ENCODE peak calls at places on chromosomes 13 and 19, in seven cellular contexts. I is stimulated activated naive CD8-positive, alpha-beta T cell treated with anti-CD3 and anti-CD28 coated beads, Interleukin-15, Interleukin-2, amounts not matched to agents 100 U/mL and 50 U/mL, for 24 hours; Q is transverse colon; O is NCI-H748 treated with DMSO at 0.1 percent for 48 hours; A is trophoblast cell; E is activated CD8-positive, alpha-beta memory T cell treated with anti-CD3 and anti-CD28 coated beads for 24 hours; U is RPMI7951. H is an unnamed sample.

GRCh38 chr19:51702103-51702753 is 9.1 kb downstream of the SPACA6 start:
- DNase-seq in O (no peak), I (peak), Q (peak), E (peak), U (peak), A (peak), H (no peak)

GRCh38 chr13:44715287-44716224 is 139.4 kb upstream of the TSC22D1 start:
- DNase-seq in Q (no peak), A (peak), E (no peak), U (peak), I (no peak), O (no peak), H (peak)

GRCh38 chr19:927044-927706 is 1.3 kb downstream of the ARID3A start:
- DNase-seq in O (no peak), Q (peak), A (peak), E (no peak), U (no peak), I (peak), H (no peak)

GRCh38 chr13:98838776-98839175 is 86.3 kb upstream of the SLC15A1 start:
- DNase-seq in I (no peak), A (no peak), U (no peak), E (no peak), O (no peak), Q (no peak), H (no peak)

GRCh38 chr13:48265217-48265815 is 32.3 kb downstream of the ITM2B start:
- DNase-seq in I (peak), U (no peak), O (no peak), E (no peak), A (no peak), Q (peak), H (no peak)

GRCh38 chr13:46934749-46935148 is 37.9 kb upstream of the HTR2A start:
- DNase-seq in A (no peak), Q (no peak), I (no peak), E (no peak), U (no peak), O (no peak), H (no peak)

GRCh38 chr19:42246869-42247630 is 4.6 kb upstream of the GSK3A start:
- DNase-seq in O (no peak), A (no peak), U (no peak), Q (no peak), E (no peak), I (no peak), H (no peak)

GRCh38 chr19:47158367-47158791 is 27.7 kb downstream of the SAE1 start:
- DNase-seq in I (no peak), O (no peak), E (no peak), U (no peak), Q (peak), A (no peak), H (no peak)

GRCh38 chr13:72109863-72110262 is 242.9 kb upstream of the DACH1 start:
- DNase-seq in Q (no peak), A (no peak), O (no peak), I (no peak), E (no peak), U (peak), H (no peak)

GRCh38 chr19:7779631-7780486 is 16.8 kb downstream of the CLEC4M start:
- DNase-seq in I (no peak), E (no peak), O (no peak), U (peak), Q (no peak), A (peak), H (no peak)

GRCh38 chr19:5172859-5173577 is 167.6 kb downstream of the PTPRS start:
- DNase-seq in Q (no peak), U (peak), E (no peak), O (no peak), I (peak), A (peak), H (no peak)

GRCh38 chr13:31199849-31200635 is at the start of gene B3GLCT:
- DNase-seq in O (peak), A (peak), U (peak), I (peak), Q (peak), E (peak), H (peak)

GRCh38 chr19:36254848-36255247 is 39.9 kb downstream of the ZNF146 start:
- DNase-seq in E (no peak), U (no peak), A (no peak), I (no peak), O (no peak), Q (no peak), H (no peak)

GRCh38 chr13:113090806-113091205 is 14.8 kb upstream of the F7 start:
- DNase-seq in U (no peak), E (no peak), O (no peak), A (no peak), Q (no peak), I (no peak), H (no peak)

GRCh38 chr13:108915095-108915633 is 285.8 kb downstream of the MYO16 start:
- DNase-seq in I (no peak), Q (no peak), O (no peak), E (no peak), U (peak), A (no peak), H (peak)

GRCh38 chr13:95411641-95412040 is 110.4 kb upstream of the ABCC4 start:
- DNase-seq in Q (no peak), O (no peak), A (no peak), U (peak), E (no peak), I (no peak), H (peak)

GRCh38 chr19:9189538-9189937 is 10.8 kb downstream of the OR7D2 start:
- DNase-seq in Q (no peak), U (no peak), A (no peak), O (no peak), I (no peak), E (no peak), H (no peak)

GRCh38 chr19:11324079-11324661 is 15.3 kb downstream of the RAB3D start:
- DNase-seq in E (no peak), I (peak), Q (peak), O (no peak), A (peak), U (peak), H (peak)

GRCh38 chr19:2494447-2495129 is 18.7 kb downstream of the GADD45B start:
- DNase-seq in U (peak), A (peak), O (no peak), E (peak), Q (peak), I (peak), H (no peak)

GRCh38 chr13:49412749-49413148 is 31.1 kb downstream of the CAB39L start:
- DNase-seq in U (no peak), Q (no peak), E (no peak), O (no peak), A (no peak), I (no peak), H (no peak)

GRCh38 chr19:22882797-22883196 is 50.7 kb downstream of the ZNF723 start:
- DNase-seq in I (no peak), O (peak), A (peak), Q (no peak), E (no peak), U (peak), H (peak)

GRCh38 chr19:5943623-5944022 is 29.6 kb downstream of the CAPS start:
- DNase-seq in Q (no peak), U (no peak), I (no peak), O (no peak), A (no peak), E (no peak), H (no peak)

H was measured in NCI-H1105 treated with DMSO at 0.1 percent for 48 hours.